ENCODE peak calls at places on chromosomes 6 and 20, in six cellular contexts. X, P, I, Y, E and V are unnamed samples.
A peak's percentile ranks its signal among the peaks of the same experiment; 100 is the strongest.

GRCh38 chr20:37521091-37521771 is at the start of gene NNAT:
- DNase-seq in X (peak; percentile 25), I (peak; percentile 59), E (peak; percentile 22), P (peak; percentile 60), Y (no peak), V (no peak)

GRCh38 chr6:110319843-110320242 is 38.3 kb downstream of the METTL24 start:
- DNase-seq in P (no peak), I (no peak), E (no peak), X (no peak), Y (no peak), V (no peak)

GRCh38 chr6:13272131-13273046 is 55.9 kb downstream of the TBC1D7 start:
- DNase-seq in X (no peak), E (no peak), I (no peak), Y (peak; percentile 73), P (no peak), V (no peak)

GRCh38 chr20:62405981-62406513 is 1.0 kb downstream of the CABLES2 start:
- DNase-seq in P (no peak), I (no peak), X (no peak), Y (no peak), E (no peak), V (no peak)

GRCh38 chr20:60049601-60050000 is 91.4 kb downstream of the CDH26 start:
- DNase-seq in X (no peak), P (no peak), Y (no peak), E (no peak), I (no peak), V (peak; percentile 25)

GRCh38 chr20:19249515-19249914 is 37.1 kb downstream of the SLC24A3 start:
- DNase-seq in I (peak; percentile 12), E (peak; percentile 7), Y (peak; percentile 47), P (no peak), X (no peak), V (peak; percentile 2)

GRCh38 chr20:63112491-63113219 is 103.3 kb downstream of the YTHDF1 start:
- DNase-seq in P (no peak), X (no peak), E (no peak), Y (no peak), I (no peak), V (no peak)

GRCh38 chr6:142155895-142156757 is 9.1 kb downstream of the VTA1 start:
- DNase-seq in P (no peak), E (peak; percentile 51), Y (peak; percentile 70), X (peak; percentile 29), I (peak; percentile 70), V (peak; percentile 37)

GRCh38 chr20:10919549-10920140 is 245.8 kb upstream of the JAG1 start:
- DNase-seq in P (no peak), I (no peak), E (no peak), X (no peak), Y (no peak), V (peak; percentile 86)

GRCh38 chr6:155152211-155153076 is 111.4 kb upstream of the CLDN20 start:
- DNase-seq in Y (no peak), I (peak; percentile 87), P (no peak), E (no peak), X (peak; percentile 87), V (no peak)

GRCh38 chr6:36615018-36615761 is 21.0 kb downstream of the SRSF3 start:
- DNase-seq in E (peak; percentile 80), P (peak; percentile 31), Y (peak; percentile 84), I (peak; percentile 74), X (peak; percentile 67), V (peak; percentile 69)

GRCh38 chr6:3277851-3278416 is 19.2 kb downstream of the PSMG4 start:
- DNase-seq in I (no peak), Y (no peak), X (no peak), P (no peak), E (no peak), V (no peak)

GRCh38 chr6:16982827-16983226 is 119.0 kb upstream of the STMND1 start:
- DNase-seq in I (no peak), P (no peak), X (no peak), Y (no peak), E (no peak), V (peak; percentile 99)

GRCh38 chr6:29527564-29527963 is 32.0 kb downstream of the UBD start:
- DNase-seq in P (no peak), I (no peak), E (no peak), X (no peak), Y (no peak), V (no peak)

GRCh38 chr6:143878272-143878760 is 14.0 kb downstream of the ZC2HC1B start:
- DNase-seq in X (no peak), E (no peak), Y (no peak), P (no peak), I (no peak), V (no peak)

GRCh38 chr6:115356371-115356770 is 704.3 kb downstream of the FRK start:
- DNase-seq in P (no peak), E (no peak), Y (no peak), X (no peak), I (no peak), V (no peak)

GRCh38 chr6:166333172-166333995 is 9.0 kb downstream of the SFT2D1 start:
- DNase-seq in X (no peak), Y (no peak), I (no peak), E (no peak), P (no peak), V (no peak)

GRCh38 chr6:27414300-27414699 is 25.7 kb downstream of the ZNF391 start:
- DNase-seq in I (no peak), P (no peak), Y (no peak), X (no peak), E (no peak), V (no peak)

GRCh38 chr6:119280586-119281163 is 68.9 kb downstream of the MAN1A1 start:
- DNase-seq in P (no peak), I (no peak), E (no peak), X (no peak), Y (no peak), V (no peak)

GRCh38 chr6:11113038-11113437 is 1.5 kb upstream of the ERVFRD-1 start:
- DNase-seq in Y (no peak), X (no peak), P (no peak), E (no peak), I (no peak), V (no peak)

GRCh38 chr6:140538926-140539325 is 1164.5 kb upstream of the CITED2 start:
- DNase-seq in P (no peak), I (peak; percentile 37), E (no peak), Y (peak; percentile 35), X (no peak), V (peak; percentile 19)

GRCh38 chr6:158764941-158765340 is 54.2 kb downstream of the EZR start:
- DNase-seq in E (no peak), I (no peak), X (no peak), P (no peak), Y (no peak), V (no peak)

GRCh38 chr6:166275714-166276166 is 32.5 kb downstream of the PRR18 start:
- DNase-seq in E (peak; percentile 51), X (peak; percentile 77), Y (peak; percentile 74), I (peak; percentile 68), P (peak; percentile 68), V (peak; percentile 15)

GRCh38 chr6:562052-562676 is 94.7 kb downstream of the HUS1B start:
- DNase-seq in Y (no peak), X (no peak), I (no peak), E (no peak), P (no peak), V (no peak)

GRCh38 chr6:131673184-131673583 is 28.0 kb downstream of the OR2A4 start:
- DNase-seq in P (no peak), I (no peak), X (no peak), E (no peak), Y (no peak), V (no peak)

GRCh38 chr6:7121704-7122241 is 14.0 kb downstream of the RREB1 start:
- DNase-seq in E (no peak), X (no peak), Y (no peak), I (no peak), P (no peak), V (no peak)

GRCh38 chr6:7122684-7123083 is 14.9 kb downstream of the RREB1 start:
- DNase-seq in P (no peak), Y (no peak), I (no peak), X (no peak), E (no peak), V (no peak)

GRCh38 chr6:7114744-7115451 is 7.1 kb downstream of the RREB1 start:
- DNase-seq in E (no peak), P (no peak), I (no peak), Y (no peak), X (no peak), V (no peak)

GRCh38 chr6:7115452-7116223 is 7.9 kb downstream of the RREB1 start:
- DNase-seq in P (no peak), Y (no peak), E (no peak), X (no peak), I (no peak), V (no peak)

DNA sequence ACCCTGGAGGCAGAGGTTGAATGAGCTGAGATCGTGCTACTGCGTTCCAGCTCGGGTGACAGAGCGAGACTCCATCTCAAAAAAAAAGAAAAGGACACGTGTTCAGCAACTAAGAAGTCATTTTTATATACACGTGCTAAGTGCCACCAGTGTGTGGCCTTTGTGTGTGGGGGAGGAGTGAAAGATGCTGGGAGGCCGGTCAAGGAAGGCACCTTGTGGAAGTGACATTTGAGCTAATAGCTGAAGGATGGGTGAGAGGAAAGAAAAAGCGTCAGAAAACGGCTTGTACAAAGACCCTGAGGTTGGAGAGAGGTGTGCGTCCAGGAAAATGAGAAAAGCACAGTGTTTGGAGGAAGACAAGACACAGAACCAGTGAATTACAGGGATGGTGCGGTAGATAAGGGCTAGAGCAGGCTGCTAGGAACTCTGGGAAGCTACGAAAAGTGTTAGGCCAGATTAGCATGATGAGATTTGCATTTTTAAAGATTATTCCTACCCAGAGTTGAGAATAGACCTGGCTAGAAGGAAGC is 11.6 kb downstream of the RREB1 start:
- DNase-seq in I (peak; percentile 67), X (no peak), P (no peak), Y (no peak), E (no peak), V (no peak)
- H2BK5ac ChIP-seq in I (peak overlapping the region; percentile 65), X (no peak overlapping the region), P (no peak overlapping the region), Y (no peak overlapping the region), E (no peak overlapping the region), V (no peak overlapping the region)

DNA sequence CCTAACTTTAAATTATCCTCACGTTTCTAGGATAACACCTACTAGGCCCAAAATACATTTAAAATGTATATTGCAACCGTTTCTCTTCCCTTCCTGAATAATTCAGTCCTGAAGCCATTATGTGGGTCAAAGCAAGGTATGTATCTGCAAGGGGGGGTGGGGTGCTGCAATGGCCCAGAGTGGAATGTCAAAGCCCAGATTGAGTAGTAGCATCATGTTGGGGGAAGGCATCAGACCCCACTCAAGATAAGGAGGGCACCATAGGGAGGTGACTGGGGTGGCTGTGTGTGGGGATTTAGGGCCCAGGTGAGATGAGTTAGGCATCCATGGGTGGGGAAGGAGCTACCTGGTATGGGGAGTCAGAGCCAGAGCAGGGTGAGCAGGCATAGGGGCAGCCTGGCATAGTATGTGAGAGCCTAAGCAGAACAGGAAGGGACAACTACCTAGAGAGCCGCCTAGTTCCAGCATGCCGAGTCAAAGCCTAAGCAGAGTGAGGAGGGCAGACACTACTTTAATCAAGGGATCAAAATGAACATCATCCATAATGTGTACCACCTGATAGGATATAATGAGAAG is 48.2 kb downstream of the ZNF292 start:
- DNase-seq in Y (no peak), E (no peak), P (no peak), X (no peak), I (no peak), V (no peak)
- H2BK5ac ChIP-seq in Y (no peak overlapping the region), E (no peak overlapping the region), P (no peak overlapping the region), X (no peak overlapping the region), I (no peak overlapping the region), V (no peak overlapping the region)

GRCh38 chr20:34999021-34999451 is 43.4 kb downstream of the MYH7B start:
- DNase-seq in X (no peak), I (no peak), P (no peak), Y (no peak), E (no peak), V (no peak)
- H2BK5ac ChIP-seq in X (no peak overlapping the region), I (no peak overlapping the region), P (peak overlapping the region; percentile 66), Y (no peak overlapping the region), E (no peak overlapping the region), V (no peak overlapping the region)

GRCh38 chr20:53884859-53885654 is 185.3 kb downstream of the BCAS1 start:
- DNase-seq in E (no peak), Y (peak; percentile 99), P (no peak), I (peak; percentile 65), X (no peak), V (no peak)
- H2BK5ac ChIP-seq in E (no peak overlapping the region), Y (no peak overlapping the region), P (no peak overlapping the region), I (no peak overlapping the region), X (no peak overlapping the region), V (no peak overlapping the region)